ENCODE peak calls at places on chromosome X, in ten cellular contexts. One of them, this sample, is unnamed.
A peak's percentile ranks its signal among the peaks of the same experiment; 100 is the strongest.

GRCh38 chrX:38262715-38263620 is 42.3 kb upstream of the SRPX start:
- DNase-seq in OCI-LY7: no peak
- DNase-seq in activated CD8-positive, alpha-beta memory T cell treated with anti-CD3 and anti-CD28 coated beads for 1 hour: no peak
- DNase-seq in left cardiac atrium: no peak
- DNase-seq in H54: no peak
- DNase-seq in activated CD4-positive, alpha-beta T cell treated with anti-CD3 and anti-CD28 coated beads, Interleukin-2, amount 50 U/mL, for 24 hours: no peak
- DNase-seq in EL: no peak
- DNase-seq in stimulated activated CD4-positive, alpha-beta T cell treated with anti-CD3 and anti-CD28 coated beads, Interleukin-1b, Interleukin-23, amount 100 ng/mL, for 4 hours: no peak
- DNase-seq in choroid plexus epithelial cell: peak; percentile 51
- DNase-seq in NCI-H2029 treated with DMSO at 0.1 percent for 48 hours: no peak
- DNase-seq in this sample: no peak

GRCh38 chrX:85379174-85379907 is at the start of gene POF1B:
- DNase-seq in OCI-LY7: no peak
- DNase-seq in activated CD8-positive, alpha-beta memory T cell treated with anti-CD3 and anti-CD28 coated beads for 1 hour: no peak
- DNase-seq in left cardiac atrium: peak; percentile 22
- DNase-seq in H54: no peak
- DNase-seq in activated CD4-positive, alpha-beta T cell treated with anti-CD3 and anti-CD28 coated beads, Interleukin-2, amount 50 U/mL, for 24 hours: no peak
- DNase-seq in EL: no peak
- DNase-seq in stimulated activated CD4-positive, alpha-beta T cell treated with anti-CD3 and anti-CD28 coated beads, Interleukin-1b, Interleukin-23, amount 100 ng/mL, for 4 hours: no peak
- DNase-seq in choroid plexus epithelial cell: no peak
- DNase-seq in NCI-H2029 treated with DMSO at 0.1 percent for 48 hours: peak; percentile 35
- DNase-seq in this sample: peak; percentile 59

GRCh38 chrX:39897741-39898097 is 200.0 kb downstream of the BCOR start:
- DNase-seq in OCI-LY7: no peak
- DNase-seq in activated CD8-positive, alpha-beta memory T cell treated with anti-CD3 and anti-CD28 coated beads for 1 hour: no peak
- DNase-seq in left cardiac atrium: no peak
- DNase-seq in H54: no peak
- DNase-seq in activated CD4-positive, alpha-beta T cell treated with anti-CD3 and anti-CD28 coated beads, Interleukin-2, amount 50 U/mL, for 24 hours: no peak
- DNase-seq in EL: no peak
- DNase-seq in stimulated activated CD4-positive, alpha-beta T cell treated with anti-CD3 and anti-CD28 coated beads, Interleukin-1b, Interleukin-23, amount 100 ng/mL, for 4 hours: no peak
- DNase-seq in choroid plexus epithelial cell: no peak
- DNase-seq in NCI-H2029 treated with DMSO at 0.1 percent for 48 hours: no peak
- DNase-seq in this sample: no peak

GRCh38 chrX:7164174-7164573 is 16.2 kb upstream of the PUDP start:
- DNase-seq in OCI-LY7: no peak
- DNase-seq in activated CD8-positive, alpha-beta memory T cell treated with anti-CD3 and anti-CD28 coated beads for 1 hour: no peak
- DNase-seq in left cardiac atrium: no peak
- DNase-seq in H54: no peak
- DNase-seq in activated CD4-positive, alpha-beta T cell treated with anti-CD3 and anti-CD28 coated beads, Interleukin-2, amount 50 U/mL, for 24 hours: no peak
- DNase-seq in EL: no peak
- DNase-seq in stimulated activated CD4-positive, alpha-beta T cell treated with anti-CD3 and anti-CD28 coated beads, Interleukin-1b, Interleukin-23, amount 100 ng/mL, for 4 hours: no peak
- DNase-seq in choroid plexus epithelial cell: no peak
- DNase-seq in NCI-H2029 treated with DMSO at 0.1 percent for 48 hours: peak; percentile 27
- DNase-seq in this sample: no peak

GRCh38 chrX:38142598-38142997 is 78.1 kb downstream of the SRPX start:
- DNase-seq in OCI-LY7: no peak
- DNase-seq in activated CD8-positive, alpha-beta memory T cell treated with anti-CD3 and anti-CD28 coated beads for 1 hour: no peak
- DNase-seq in left cardiac atrium: no peak
- DNase-seq in H54: no peak
- DNase-seq in activated CD4-positive, alpha-beta T cell treated with anti-CD3 and anti-CD28 coated beads, Interleukin-2, amount 50 U/mL, for 24 hours: no peak
- DNase-seq in EL: no peak
- DNase-seq in stimulated activated CD4-positive, alpha-beta T cell treated with anti-CD3 and anti-CD28 coated beads, Interleukin-1b, Interleukin-23, amount 100 ng/mL, for 4 hours: no peak
- DNase-seq in choroid plexus epithelial cell: peak; percentile 89
- DNase-seq in NCI-H2029 treated with DMSO at 0.1 percent for 48 hours: no peak
- DNase-seq in this sample: no peak

GRCh38 chrX:71976753-71977152 is 66.1 kb downstream of the NHSL2 start:
- DNase-seq in OCI-LY7: no peak
- DNase-seq in activated CD8-positive, alpha-beta memory T cell treated with anti-CD3 and anti-CD28 coated beads for 1 hour: no peak
- DNase-seq in left cardiac atrium: no peak
- DNase-seq in H54: no peak
- DNase-seq in activated CD4-positive, alpha-beta T cell treated with anti-CD3 and anti-CD28 coated beads, Interleukin-2, amount 50 U/mL, for 24 hours: no peak
- DNase-seq in EL: no peak
- DNase-seq in stimulated activated CD4-positive, alpha-beta T cell treated with anti-CD3 and anti-CD28 coated beads, Interleukin-1b, Interleukin-23, amount 100 ng/mL, for 4 hours: no peak
- DNase-seq in choroid plexus epithelial cell: no peak
- DNase-seq in NCI-H2029 treated with DMSO at 0.1 percent for 48 hours: no peak
- DNase-seq in this sample: no peak

GRCh38 chrX:37455381-37455780 is 106.2 kb downstream of the PRRG1 start:
- DNase-seq in OCI-LY7: no peak
- DNase-seq in activated CD8-positive, alpha-beta memory T cell treated with anti-CD3 and anti-CD28 coated beads for 1 hour: no peak
- DNase-seq in left cardiac atrium: no peak
- DNase-seq in H54: no peak
- DNase-seq in activated CD4-positive, alpha-beta T cell treated with anti-CD3 and anti-CD28 coated beads, Interleukin-2, amount 50 U/mL, for 24 hours: no peak
- DNase-seq in EL: no peak
- DNase-seq in stimulated activated CD4-positive, alpha-beta T cell treated with anti-CD3 and anti-CD28 coated beads, Interleukin-1b, Interleukin-23, amount 100 ng/mL, for 4 hours: no peak
- DNase-seq in choroid plexus epithelial cell: peak; percentile 30
- DNase-seq in NCI-H2029 treated with DMSO at 0.1 percent for 48 hours: no peak
- DNase-seq in this sample: peak; percentile 30

GRCh38 chrX:11745881-11746280 is 12.2 kb upstream of the MSL3 start:
- DNase-seq in OCI-LY7: no peak
- DNase-seq in activated CD8-positive, alpha-beta memory T cell treated with anti-CD3 and anti-CD28 coated beads for 1 hour: no peak
- DNase-seq in left cardiac atrium: no peak
- DNase-seq in H54: no peak
- DNase-seq in activated CD4-positive, alpha-beta T cell treated with anti-CD3 and anti-CD28 coated beads, Interleukin-2, amount 50 U/mL, for 24 hours: no peak
- DNase-seq in EL: no peak
- DNase-seq in stimulated activated CD4-positive, alpha-beta T cell treated with anti-CD3 and anti-CD28 coated beads, Interleukin-1b, Interleukin-23, amount 100 ng/mL, for 4 hours: no peak
- DNase-seq in choroid plexus epithelial cell: no peak
- DNase-seq in NCI-H2029 treated with DMSO at 0.1 percent for 48 hours: no peak
- DNase-seq in this sample: no peak

GRCh38 chrX:130084651-130085237 is 25.6 kb downstream of the ELF4 start:
- DNase-seq in OCI-LY7: peak; percentile 73
- DNase-seq in activated CD8-positive, alpha-beta memory T cell treated with anti-CD3 and anti-CD28 coated beads for 1 hour: no peak
- DNase-seq in left cardiac atrium: no peak
- DNase-seq in H54: no peak
- DNase-seq in activated CD4-positive, alpha-beta T cell treated with anti-CD3 and anti-CD28 coated beads, Interleukin-2, amount 50 U/mL, for 24 hours: no peak
- DNase-seq in EL: no peak
- DNase-seq in stimulated activated CD4-positive, alpha-beta T cell treated with anti-CD3 and anti-CD28 coated beads, Interleukin-1b, Interleukin-23, amount 100 ng/mL, for 4 hours: no peak
- DNase-seq in choroid plexus epithelial cell: no peak
- DNase-seq in NCI-H2029 treated with DMSO at 0.1 percent for 48 hours: no peak
- DNase-seq in this sample: no peak

GRCh38 chrX:133649659-133650058 is 234.4 kb upstream of the GPC4 start:
- DNase-seq in OCI-LY7: no peak
- DNase-seq in activated CD8-positive, alpha-beta memory T cell treated with anti-CD3 and anti-CD28 coated beads for 1 hour: no peak
- DNase-seq in left cardiac atrium: no peak
- DNase-seq in H54: no peak
- DNase-seq in activated CD4-positive, alpha-beta T cell treated with anti-CD3 and anti-CD28 coated beads, Interleukin-2, amount 50 U/mL, for 24 hours: no peak
- DNase-seq in EL: no peak
- DNase-seq in stimulated activated CD4-positive, alpha-beta T cell treated with anti-CD3 and anti-CD28 coated beads, Interleukin-1b, Interleukin-23, amount 100 ng/mL, for 4 hours: no peak
- DNase-seq in choroid plexus epithelial cell: no peak
- DNase-seq in NCI-H2029 treated with DMSO at 0.1 percent for 48 hours: no peak
- DNase-seq in this sample: no peak

GRCh38 chrX:155747520-155747919 is 133.6 kb upstream of the VAMP7 start:
- DNase-seq in OCI-LY7: no peak
- DNase-seq in activated CD8-positive, alpha-beta memory T cell treated with anti-CD3 and anti-CD28 coated beads for 1 hour: no peak
- DNase-seq in left cardiac atrium: no peak
- DNase-seq in H54: no peak
- DNase-seq in activated CD4-positive, alpha-beta T cell treated with anti-CD3 and anti-CD28 coated beads, Interleukin-2, amount 50 U/mL, for 24 hours: no peak
- DNase-seq in EL: no peak
- DNase-seq in stimulated activated CD4-positive, alpha-beta T cell treated with anti-CD3 and anti-CD28 coated beads, Interleukin-1b, Interleukin-23, amount 100 ng/mL, for 4 hours: no peak
- DNase-seq in choroid plexus epithelial cell: peak; percentile 18
- DNase-seq in NCI-H2029 treated with DMSO at 0.1 percent for 48 hours: peak; percentile 22
- DNase-seq in this sample: peak; percentile 43

GRCh38 chrX:55908685-55909212 is 191.2 kb downstream of the RRAGB start:
- DNase-seq in OCI-LY7: no peak
- DNase-seq in activated CD8-positive, alpha-beta memory T cell treated with anti-CD3 and anti-CD28 coated beads for 1 hour: no peak
- DNase-seq in left cardiac atrium: no peak
- DNase-seq in H54: no peak
- DNase-seq in activated CD4-positive, alpha-beta T cell treated with anti-CD3 and anti-CD28 coated beads, Interleukin-2, amount 50 U/mL, for 24 hours: no peak
- DNase-seq in EL: peak; percentile 1
- DNase-seq in stimulated activated CD4-positive, alpha-beta T cell treated with anti-CD3 and anti-CD28 coated beads, Interleukin-1b, Interleukin-23, amount 100 ng/mL, for 4 hours: no peak
- DNase-seq in choroid plexus epithelial cell: peak; percentile 9
- DNase-seq in NCI-H2029 treated with DMSO at 0.1 percent for 48 hours: no peak
- DNase-seq in this sample: peak; percentile 17

GRCh38 chrX:112644713-112645112 is 35.0 kb downstream of the LHFPL1 start:
- DNase-seq in OCI-LY7: no peak
- DNase-seq in activated CD8-positive, alpha-beta memory T cell treated with anti-CD3 and anti-CD28 coated beads for 1 hour: no peak
- DNase-seq in left cardiac atrium: no peak
- DNase-seq in H54: no peak
- DNase-seq in activated CD4-positive, alpha-beta T cell treated with anti-CD3 and anti-CD28 coated beads, Interleukin-2, amount 50 U/mL, for 24 hours: no peak
- DNase-seq in EL: no peak
- DNase-seq in stimulated activated CD4-positive, alpha-beta T cell treated with anti-CD3 and anti-CD28 coated beads, Interleukin-1b, Interleukin-23, amount 100 ng/mL, for 4 hours: no peak
- DNase-seq in choroid plexus epithelial cell: no peak
- DNase-seq in NCI-H2029 treated with DMSO at 0.1 percent for 48 hours: no peak
- DNase-seq in this sample: no peak

GRCh38 chrX:18179446-18179845 is 41.2 kb downstream of the BEND2 start:
- DNase-seq in OCI-LY7: no peak
- DNase-seq in activated CD8-positive, alpha-beta memory T cell treated with anti-CD3 and anti-CD28 coated beads for 1 hour: no peak
- DNase-seq in left cardiac atrium: no peak
- DNase-seq in H54: no peak
- DNase-seq in activated CD4-positive, alpha-beta T cell treated with anti-CD3 and anti-CD28 coated beads, Interleukin-2, amount 50 U/mL, for 24 hours: no peak
- DNase-seq in EL: no peak
- DNase-seq in stimulated activated CD4-positive, alpha-beta T cell treated with anti-CD3 and anti-CD28 coated beads, Interleukin-1b, Interleukin-23, amount 100 ng/mL, for 4 hours: no peak
- DNase-seq in choroid plexus epithelial cell: no peak
- DNase-seq in NCI-H2029 treated with DMSO at 0.1 percent for 48 hours: no peak
- DNase-seq in this sample: no peak

GRCh38 chrX:8971116-8971515 is 62.8 kb downstream of the FAM9B start:
- DNase-seq in OCI-LY7: peak; percentile 22
- DNase-seq in activated CD8-positive, alpha-beta memory T cell treated with anti-CD3 and anti-CD28 coated beads for 1 hour: no peak
- DNase-seq in left cardiac atrium: no peak
- DNase-seq in H54: no peak
- DNase-seq in activated CD4-positive, alpha-beta T cell treated with anti-CD3 and anti-CD28 coated beads, Interleukin-2, amount 50 U/mL, for 24 hours: no peak
- DNase-seq in EL: peak; percentile 53
- DNase-seq in stimulated activated CD4-positive, alpha-beta T cell treated with anti-CD3 and anti-CD28 coated beads, Interleukin-1b, Interleukin-23, amount 100 ng/mL, for 4 hours: no peak
- DNase-seq in choroid plexus epithelial cell: peak; percentile 77
- DNase-seq in NCI-H2029 treated with DMSO at 0.1 percent for 48 hours: no peak
- DNase-seq in this sample: peak; percentile 22

GRCh38 chrX:38260231-38260630 is 39.6 kb upstream of the SRPX start:
- DNase-seq in OCI-LY7: peak; percentile 35
- DNase-seq in activated CD8-positive, alpha-beta memory T cell treated with anti-CD3 and anti-CD28 coated beads for 1 hour: no peak
- DNase-seq in left cardiac atrium: no peak
- DNase-seq in H54: no peak
- DNase-seq in activated CD4-positive, alpha-beta T cell treated with anti-CD3 and anti-CD28 coated beads, Interleukin-2, amount 50 U/mL, for 24 hours: no peak
- DNase-seq in EL: peak; percentile 28
- DNase-seq in stimulated activated CD4-positive, alpha-beta T cell treated with anti-CD3 and anti-CD28 coated beads, Interleukin-1b, Interleukin-23, amount 100 ng/mL, for 4 hours: no peak
- DNase-seq in choroid plexus epithelial cell: peak; percentile 53
- DNase-seq in NCI-H2029 treated with DMSO at 0.1 percent for 48 hours: no peak
- DNase-seq in this sample: no peak

GRCh38 chrX:132986556-132986955 is 28.1 kb upstream of the HS6ST2 start:
- DNase-seq in OCI-LY7: no peak
- DNase-seq in activated CD8-positive, alpha-beta memory T cell treated with anti-CD3 and anti-CD28 coated beads for 1 hour: no peak
- DNase-seq in left cardiac atrium: no peak
- DNase-seq in H54: no peak
- DNase-seq in activated CD4-positive, alpha-beta T cell treated with anti-CD3 and anti-CD28 coated beads, Interleukin-2, amount 50 U/mL, for 24 hours: no peak
- DNase-seq in EL: no peak
- DNase-seq in stimulated activated CD4-positive, alpha-beta T cell treated with anti-CD3 and anti-CD28 coated beads, Interleukin-1b, Interleukin-23, amount 100 ng/mL, for 4 hours: no peak
- DNase-seq in choroid plexus epithelial cell: no peak
- DNase-seq in NCI-H2029 treated with DMSO at 0.1 percent for 48 hours: no peak
- DNase-seq in this sample: no peak

GRCh38 chrX:118226060-118226428 is 109.4 kb upstream of the KLHL13 start:
- DNase-seq in OCI-LY7: peak; percentile 27
- DNase-seq in activated CD8-positive, alpha-beta memory T cell treated with anti-CD3 and anti-CD28 coated beads for 1 hour: no peak
- DNase-seq in left cardiac atrium: no peak
- DNase-seq in H54: no peak
- DNase-seq in activated CD4-positive, alpha-beta T cell treated with anti-CD3 and anti-CD28 coated beads, Interleukin-2, amount 50 U/mL, for 24 hours: no peak
- DNase-seq in EL: no peak
- DNase-seq in stimulated activated CD4-positive, alpha-beta T cell treated with anti-CD3 and anti-CD28 coated beads, Interleukin-1b, Interleukin-23, amount 100 ng/mL, for 4 hours: no peak
- DNase-seq in choroid plexus epithelial cell: peak; percentile 21
- DNase-seq in NCI-H2029 treated with DMSO at 0.1 percent for 48 hours: peak; percentile 16
- DNase-seq in this sample: peak; percentile 6

GRCh38 chrX:24231169-24231568 is 81.6 kb downstream of the ZFX start:
- DNase-seq in OCI-LY7: no peak
- DNase-seq in activated CD8-positive, alpha-beta memory T cell treated with anti-CD3 and anti-CD28 coated beads for 1 hour: no peak
- DNase-seq in left cardiac atrium: no peak
- DNase-seq in H54: peak; percentile 5
- DNase-seq in activated CD4-positive, alpha-beta T cell treated with anti-CD3 and anti-CD28 coated beads, Interleukin-2, amount 50 U/mL, for 24 hours: no peak
- DNase-seq in EL: peak; percentile 70
- DNase-seq in stimulated activated CD4-positive, alpha-beta T cell treated with anti-CD3 and anti-CD28 coated beads, Interleukin-1b, Interleukin-23, amount 100 ng/mL, for 4 hours: no peak
- DNase-seq in choroid plexus epithelial cell: peak; percentile 88
- DNase-seq in NCI-H2029 treated with DMSO at 0.1 percent for 48 hours: no peak
- DNase-seq in this sample: no peak

GRCh38 chrX:17638731-17639130 is 98.6 kb upstream of the SCML1 start:
- DNase-seq in OCI-LY7: no peak
- DNase-seq in activated CD8-positive, alpha-beta memory T cell treated with anti-CD3 and anti-CD28 coated beads for 1 hour: no peak
- DNase-seq in left cardiac atrium: no peak
- DNase-seq in H54: no peak
- DNase-seq in activated CD4-positive, alpha-beta T cell treated with anti-CD3 and anti-CD28 coated beads, Interleukin-2, amount 50 U/mL, for 24 hours: no peak
- DNase-seq in EL: no peak
- DNase-seq in stimulated activated CD4-positive, alpha-beta T cell treated with anti-CD3 and anti-CD28 coated beads, Interleukin-1b, Interleukin-23, amount 100 ng/mL, for 4 hours: no peak
- DNase-seq in choroid plexus epithelial cell: no peak
- DNase-seq in NCI-H2029 treated with DMSO at 0.1 percent for 48 hours: peak; percentile 66
- DNase-seq in this sample: no peak

GRCh38 chrX:134908235-134908834 is 82.5 kb upstream of the SMIM10 start:
- DNase-seq in OCI-LY7: peak; percentile 29
- DNase-seq in activated CD8-positive, alpha-beta memory T cell treated with anti-CD3 and anti-CD28 coated beads for 1 hour: no peak
- DNase-seq in left cardiac atrium: no peak
- DNase-seq in H54: no peak
- DNase-seq in activated CD4-positive, alpha-beta T cell treated with anti-CD3 and anti-CD28 coated beads, Interleukin-2, amount 50 U/mL, for 24 hours: no peak
- DNase-seq in EL: peak; percentile 41
- DNase-seq in stimulated activated CD4-positive, alpha-beta T cell treated with anti-CD3 and anti-CD28 coated beads, Interleukin-1b, Interleukin-23, amount 100 ng/mL, for 4 hours: no peak
- DNase-seq in choroid plexus epithelial cell: peak; percentile 71
- DNase-seq in NCI-H2029 treated with DMSO at 0.1 percent for 48 hours: no peak
- DNase-seq in this sample: no peak

GRCh38 chrX:40952855-40953254 is 132.4 kb upstream of the USP9X start:
- DNase-seq in OCI-LY7: no peak
- DNase-seq in activated CD8-positive, alpha-beta memory T cell treated with anti-CD3 and anti-CD28 coated beads for 1 hour: no peak
- DNase-seq in left cardiac atrium: no peak
- DNase-seq in H54: no peak
- DNase-seq in activated CD4-positive, alpha-beta T cell treated with anti-CD3 and anti-CD28 coated beads, Interleukin-2, amount 50 U/mL, for 24 hours: no peak
- DNase-seq in EL: peak; percentile 39
- DNase-seq in stimulated activated CD4-positive, alpha-beta T cell treated with anti-CD3 and anti-CD28 coated beads, Interleukin-1b, Interleukin-23, amount 100 ng/mL, for 4 hours: peak; percentile 5
- DNase-seq in choroid plexus epithelial cell: peak; percentile 22
- DNase-seq in NCI-H2029 treated with DMSO at 0.1 percent for 48 hours: no peak
- DNase-seq in this sample: no peak

GRCh38 chrX:71912156-71912555 is 1.5 kb downstream of the NHSL2 start:
- DNase-seq in OCI-LY7: no peak
- DNase-seq in activated CD8-positive, alpha-beta memory T cell treated with anti-CD3 and anti-CD28 coated beads for 1 hour: no peak
- DNase-seq in left cardiac atrium: no peak
- DNase-seq in H54: no peak
- DNase-seq in activated CD4-positive, alpha-beta T cell treated with anti-CD3 and anti-CD28 coated beads, Interleukin-2, amount 50 U/mL, for 24 hours: no peak
- DNase-seq in EL: no peak
- DNase-seq in stimulated activated CD4-positive, alpha-beta T cell treated with anti-CD3 and anti-CD28 coated beads, Interleukin-1b, Interleukin-23, amount 100 ng/mL, for 4 hours: no peak
- DNase-seq in choroid plexus epithelial cell: no peak
- DNase-seq in NCI-H2029 treated with DMSO at 0.1 percent for 48 hours: no peak
- DNase-seq in this sample: no peak

GRCh38 chrX:44915361-44915868 is 42.4 kb downstream of the KDM6A start:
- DNase-seq in OCI-LY7: no peak
- DNase-seq in activated CD8-positive, alpha-beta memory T cell treated with anti-CD3 and anti-CD28 coated beads for 1 hour: no peak
- DNase-seq in left cardiac atrium: no peak
- DNase-seq in H54: no peak
- DNase-seq in activated CD4-positive, alpha-beta T cell treated with anti-CD3 and anti-CD28 coated beads, Interleukin-2, amount 50 U/mL, for 24 hours: no peak
- DNase-seq in EL: no peak
- DNase-seq in stimulated activated CD4-positive, alpha-beta T cell treated with anti-CD3 and anti-CD28 coated beads, Interleukin-1b, Interleukin-23, amount 100 ng/mL, for 4 hours: no peak
- DNase-seq in choroid plexus epithelial cell: peak; percentile 31
- DNase-seq in NCI-H2029 treated with DMSO at 0.1 percent for 48 hours: no peak
- DNase-seq in this sample: no peak

GRCh38 chrX:30309139-30309571 is at the start of gene NR0B1:
- DNase-seq in OCI-LY7: no peak
- DNase-seq in activated CD8-positive, alpha-beta memory T cell treated with anti-CD3 and anti-CD28 coated beads for 1 hour: no peak
- DNase-seq in left cardiac atrium: no peak
- DNase-seq in H54: no peak
- DNase-seq in activated CD4-positive, alpha-beta T cell treated with anti-CD3 and anti-CD28 coated beads, Interleukin-2, amount 50 U/mL, for 24 hours: no peak
- DNase-seq in EL: no peak
- DNase-seq in stimulated activated CD4-positive, alpha-beta T cell treated with anti-CD3 and anti-CD28 coated beads, Interleukin-1b, Interleukin-23, amount 100 ng/mL, for 4 hours: no peak
- DNase-seq in choroid plexus epithelial cell: no peak
- DNase-seq in NCI-H2029 treated with DMSO at 0.1 percent for 48 hours: no peak
- DNase-seq in this sample: no peak

GRCh38 chrX:113741744-113742143 is 842.1 kb upstream of the HTR2C start:
- DNase-seq in OCI-LY7: peak; percentile 25
- DNase-seq in activated CD8-positive, alpha-beta memory T cell treated with anti-CD3 and anti-CD28 coated beads for 1 hour: no peak
- DNase-seq in left cardiac atrium: no peak
- DNase-seq in H54: no peak
- DNase-seq in activated CD4-positive, alpha-beta T cell treated with anti-CD3 and anti-CD28 coated beads, Interleukin-2, amount 50 U/mL, for 24 hours: no peak
- DNase-seq in EL: peak; percentile 1
- DNase-seq in stimulated activated CD4-positive, alpha-beta T cell treated with anti-CD3 and anti-CD28 coated beads, Interleukin-1b, Interleukin-23, amount 100 ng/mL, for 4 hours: no peak
- DNase-seq in choroid plexus epithelial cell: peak; percentile 0
- DNase-seq in NCI-H2029 treated with DMSO at 0.1 percent for 48 hours: no peak
- DNase-seq in this sample: no peak

GRCh38 chrX:115539841-115540240 is 21.1 kb upstream of the PLS3 start:
- DNase-seq in OCI-LY7: no peak
- DNase-seq in activated CD8-positive, alpha-beta memory T cell treated with anti-CD3 and anti-CD28 coated beads for 1 hour: no peak
- DNase-seq in left cardiac atrium: no peak
- DNase-seq in H54: no peak
- DNase-seq in activated CD4-positive, alpha-beta T cell treated with anti-CD3 and anti-CD28 coated beads, Interleukin-2, amount 50 U/mL, for 24 hours: no peak
- DNase-seq in EL: no peak
- DNase-seq in stimulated activated CD4-positive, alpha-beta T cell treated with anti-CD3 and anti-CD28 coated beads, Interleukin-1b, Interleukin-23, amount 100 ng/mL, for 4 hours: no peak
- DNase-seq in choroid plexus epithelial cell: peak; percentile 30
- DNase-seq in NCI-H2029 treated with DMSO at 0.1 percent for 48 hours: no peak
- DNase-seq in this sample: no peak

GRCh38 chrX:57134702-57135101 is 2.5 kb downstream of the SPIN2A start:
- DNase-seq in OCI-LY7: no peak
- DNase-seq in activated CD8-positive, alpha-beta memory T cell treated with anti-CD3 and anti-CD28 coated beads for 1 hour: no peak
- DNase-seq in left cardiac atrium: no peak
- DNase-seq in H54: no peak
- DNase-seq in activated CD4-positive, alpha-beta T cell treated with anti-CD3 and anti-CD28 coated beads, Interleukin-2, amount 50 U/mL, for 24 hours: no peak
- DNase-seq in EL: peak; percentile 2
- DNase-seq in stimulated activated CD4-positive, alpha-beta T cell treated with anti-CD3 and anti-CD28 coated beads, Interleukin-1b, Interleukin-23, amount 100 ng/mL, for 4 hours: no peak
- DNase-seq in choroid plexus epithelial cell: no peak
- DNase-seq in NCI-H2029 treated with DMSO at 0.1 percent for 48 hours: no peak
- DNase-seq in this sample: no peak